ENCODE peak calls at places on chromosomes 6 and 20, in six cellular contexts. F is effector memory CD4-positive, alpha-beta T cell; K is neuronal stem cell; J is sigmoid colon; O is mesendoderm; A is ovary. E is an unnamed sample.

GRCh38 chr6:89313006-89313405 is 2.1 kb downstream of the GABRR2 start:
- DNase-seq in F (no peak), K (no peak), J (no peak), O (no peak), A (no peak), E (no peak)

GRCh38 chr6:39561536-39562266 is 163.5 kb downstream of the KIF6 start:
- DNase-seq in F (no peak), K (no peak), J (no peak), O (no peak), A (no peak), E (no peak)

GRCh38 chr6:12605888-12606345 is 110.7 kb upstream of the PHACTR1 start:
- DNase-seq in F (no peak), K (peak; percentile 48), J (no peak), O (peak; percentile 82), A (peak; percentile 19), E (no peak)

GRCh38 chr6:25866011-25866410 is 8.0 kb downstream of the SLC17A3 start:
- DNase-seq in F (peak; percentile 4), K (no peak), J (no peak), O (no peak), A (no peak), E (peak; percentile 80)

GRCh38 chr6:45843848-45844521 is 171.7 kb downstream of the CLIC5 start:
- DNase-seq in F (no peak), K (no peak), J (no peak), O (no peak), A (no peak), E (no peak)

GRCh38 chr6:28172006-28172405 is 30.3 kb downstream of the ZKSCAN8 start:
- DNase-seq in F (no peak), K (no peak), J (no peak), O (no peak), A (no peak), E (no peak)

GRCh38 chr20:1664911-1665310 is 7.3 kb upstream of the SIRPG start:
- DNase-seq in F (peak; percentile 38), K (no peak), J (no peak), O (no peak), A (no peak), E (peak; percentile 69)

GRCh38 chr6:110178626-110179405 is 654 bp downstream of the WASF1 start:
- DNase-seq in F (peak; percentile 69), K (peak; percentile 59), J (peak; percentile 74), O (peak; percentile 81), A (peak; percentile 55), E (peak; percentile 60)

GRCh38 chr6:131651782-131652181 is 14.7 kb downstream of the ENPP3 start:
- DNase-seq in F (no peak), K (no peak), J (no peak), O (no peak), A (no peak), E (no peak)

GRCh38 chr6:39849764-39850163 is 57.6 kb downstream of the DAAM2 start:
- DNase-seq in F (no peak), K (no peak), J (peak; percentile 37), O (peak; percentile 37), A (no peak), E (no peak)

GRCh38 chr20:32507998-32508774 is 76.9 kb downstream of the NOL4L start:
- DNase-seq in F (no peak), K (no peak), J (no peak), O (no peak), A (no peak), E (no peak)

GRCh38 chr20:38136421-38137245 is 28.4 kb downstream of the TGM2 start:
- DNase-seq in F (no peak), K (no peak), J (peak; percentile 45), O (no peak), A (peak; percentile 12), E (no peak)

GRCh38 chr20:32970115-32970972 is 33.9 kb downstream of the SUN5 start:
- DNase-seq in F (no peak), K (no peak), J (peak; percentile 57), O (no peak), A (no peak), E (no peak)

GRCh38 chr6:115885636-115886366 is 174.9 kb downstream of the FRK start:
- DNase-seq in F (no peak), K (no peak), J (no peak), O (no peak), A (no peak), E (no peak)

GRCh38 chr6:112145080-112145573 is 57.7 kb downstream of the FAM229B start:
- DNase-seq in F (no peak), K (no peak), J (no peak), O (peak; percentile 10), A (no peak), E (no peak)

GRCh38 chr20:10131612-10132345 is 86.9 kb upstream of the SNAP25 start:
- DNase-seq in F (no peak), K (no peak), J (peak; percentile 84), O (no peak), A (peak; percentile 81), E (no peak)

GRCh38 chr20:45440891-45441685 is 25.1 kb downstream of the PIGT start:
- DNase-seq in F (no peak), K (no peak), J (no peak), O (peak; percentile 93), A (no peak), E (no peak)

GRCh38 chr20:49285813-49286494 is 8.1 kb upstream of the ZNFX1 start:
- DNase-seq in F (no peak), K (no peak), J (no peak), O (peak; percentile 8), A (no peak), E (no peak)

GRCh38 chr6:34132486-34133185 is 13.3 kb downstream of the GRM4 start:
- DNase-seq in F (no peak), K (peak; percentile 71), J (no peak), O (peak; percentile 83), A (no peak), E (peak; percentile 34)

GRCh38 chr6:22099241-22099640 is 197.6 kb downstream of the PRL start:
- DNase-seq in F (no peak), K (no peak), J (no peak), O (no peak), A (no peak), E (no peak)

GRCh38 chr20:44231193-44231592 is 15.9 kb upstream of the GDAP1L1 start:
- DNase-seq in F (no peak), K (no peak), J (no peak), O (no peak), A (no peak), E (no peak)

GRCh38 chr6:7154341-7155139 is 46.8 kb downstream of the RREB1 start:
- DNase-seq in F (no peak), K (no peak), J (no peak), O (no peak), A (no peak), E (no peak)

GRCh38 chr6:108260126-108260808 is 573 bp downstream of the SNX3 start:
- DNase-seq in F (no peak), K (peak; percentile 39), J (peak; percentile 67), O (peak; percentile 76), A (no peak), E (peak; percentile 7)

GRCh38 chr6:73394577-73395354 is at the start of gene DDX43:
- DNase-seq in F (no peak), K (no peak), J (peak; percentile 80), O (peak; percentile 18), A (peak; percentile 34), E (peak; percentile 60)

GRCh38 chr20:19918965-19919329 is 98.2 kb upstream of the NAA20 start:
- DNase-seq in F (no peak), K (no peak), J (no peak), O (no peak), A (no peak), E (no peak)

GRCh38 chr6:134339216-134339615 is 21.3 kb upstream of the SGK1 start:
- DNase-seq in F (no peak), K (no peak), J (no peak), O (peak; percentile 78), A (no peak), E (no peak)

GRCh38 chr6:44431118-44431725 is 43.7 kb downstream of the CDC5L start:
- DNase-seq in F (no peak), K (peak; percentile 30), J (no peak), O (peak; percentile 67), A (peak; percentile 57), E (peak; percentile 42)

GRCh38 chr6:116405663-116406329 is 35.0 kb downstream of the DSE start:
- DNase-seq in F (no peak), K (no peak), J (no peak), O (peak; percentile 76), A (no peak), E (no peak)

GRCh38 chr20:40506567-40506966 is 182.5 kb downstream of the MAFB start:
- DNase-seq in F (no peak), K (no peak), J (peak; percentile 95), O (peak; percentile 68), A (peak; percentile 30), E (peak; percentile 31)

DNA sequence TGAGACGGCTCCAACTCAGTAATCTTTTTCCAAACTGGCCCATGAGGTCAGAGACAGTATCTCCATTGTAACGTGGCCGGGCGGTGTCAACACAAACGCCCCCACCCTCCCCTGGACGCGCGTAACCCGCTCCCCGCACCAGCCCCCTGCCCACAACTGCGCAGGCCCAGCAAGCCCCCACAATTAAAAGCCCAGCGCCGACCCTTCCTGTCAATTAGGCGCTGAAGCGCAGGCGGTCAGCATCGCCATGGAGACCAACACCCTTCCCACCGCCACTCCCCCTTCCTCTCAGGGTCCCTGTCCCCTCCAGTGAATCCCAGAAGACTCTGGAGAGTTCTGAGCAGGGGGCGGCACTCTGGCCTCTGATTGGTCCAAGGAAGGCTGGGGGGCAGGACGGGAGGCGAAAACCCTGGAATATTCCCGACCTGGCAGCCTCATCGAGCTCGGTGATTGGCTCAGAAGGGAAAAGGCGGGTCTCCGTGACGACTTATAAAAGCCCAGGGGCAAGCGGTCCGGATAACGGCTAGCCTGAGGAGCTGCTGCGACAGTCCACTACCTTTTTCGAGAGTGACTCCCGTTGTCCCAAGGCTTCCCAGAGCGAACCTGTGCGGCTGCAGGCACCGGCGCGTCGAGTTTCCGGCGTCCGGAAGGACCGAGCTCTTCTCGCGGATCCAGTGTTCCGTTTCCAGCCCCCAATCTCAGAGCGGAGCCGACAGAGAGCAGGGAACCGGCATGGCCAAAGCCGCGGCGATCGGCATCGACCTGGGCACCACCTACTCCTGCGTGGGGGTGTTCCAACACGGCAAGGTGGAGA is at the start of the genes HSPA1A and HSPA1L:
- DNase-seq in F (peak; percentile 52), K (peak; percentile 96), J (peak; percentile 99), O (peak; percentile 99), A (peak; percentile 91), E (peak; percentile 41)
- H3K4me3 ChIP-seq in F (peak within 1 kb of the TSS; percentile 92), K (peak within 1 kb of the TSS; percentile 81), J (peak within 1 kb of the TSS; percentile 67), O (peak within 1 kb of the TSS; percentile 84), A (peak within 1 kb of the TSS; percentile 59), E (peak within 1 kb of the TSS; percentile 68)

GRCh38 chr6:52741872-52742271 is 21.4 kb downstream of the GSTA2 start:
- DNase-seq in F (no peak), K (no peak), J (no peak), O (no peak), A (no peak), E (no peak)
- H3K27ac ChIP-seq in F (no peak overlapping the region), K (no peak overlapping the region), J (no peak overlapping the region), O (no peak overlapping the region), A (no peak overlapping the region), E (no peak overlapping the region)

DNA sequence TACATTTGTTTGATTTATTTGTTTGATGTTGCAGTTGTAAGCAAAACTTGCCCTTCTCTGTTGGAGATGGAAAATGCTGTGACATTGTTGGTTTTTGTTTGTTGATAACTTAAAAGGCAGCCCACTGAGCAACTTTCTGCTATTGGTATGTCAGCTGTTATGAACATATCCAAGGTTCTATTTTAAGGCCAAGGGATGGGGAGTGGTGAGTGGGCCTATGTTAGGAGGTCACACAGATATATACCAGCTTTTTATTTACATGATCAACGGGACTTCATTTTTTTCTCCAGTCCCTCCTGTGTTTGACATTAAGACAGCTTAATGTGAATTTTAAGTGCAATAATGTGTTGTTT is 5.8 kb downstream of the QKI start:
- DNase-seq in F (no peak), K (no peak), J (no peak), O (peak; percentile 49), A (no peak), E (no peak)
- H3K4me1 ChIP-seq in F (peaks cover 3% of the 10 kb centered on the region), K (peaks cover 18% of the 10 kb centered on the region), J (peaks cover 47% of the 10 kb centered on the region), O (peaks cover 4% of the 10 kb centered on the region), A (peaks cover 10% of the 10 kb centered on the region), E (no peaks in the 10 kb centered on the region)

GRCh38 chr6:42434237-42434636 is 17.5 kb downstream of the TRERF1 start:
- DNase-seq in F (no peak), K (no peak), J (no peak), O (no peak), A (no peak), E (no peak)
- H3K4me3 ChIP-seq in F (no peak overlapping the region), K (no peak overlapping the region), J (no peak overlapping the region), O (no peak overlapping the region), A (no peak overlapping the region), E (no peak overlapping the region)

E was measured in naive thymus-derived CD4-positive, alpha-beta T cell.